ENCODE peak calls at places on chromosomes 16 and 17, in four cellular contexts. S is fibroblast of lung; O is GM12878; I is CD4-positive, CD25-positive, alpha-beta regulatory T cell. D is an unnamed sample.

GRCh38 chr17:8791910-8792270 is 7.3 kb downstream of the MFSD6L start:
- DNase-seq in S (peak; percentile 86), O (no peak), I (no peak), D (no peak)

GRCh38 chr17:47987240-47987835 is 16.4 kb downstream of the CDK5RAP3 start:
- DNase-seq in S (peak; percentile 64), O (no peak), I (no peak), D (no peak)

GRCh38 chr17:14670861-14671260 is 370.0 kb downstream of the HS3ST3B1 start:
- DNase-seq in S (no peak), O (no peak), I (no peak), D (no peak)

GRCh38 chr17:74158761-74159160 is 44.7 kb upstream of the RPL38 start:
- DNase-seq in S (no peak), O (no peak), I (no peak), D (no peak)

GRCh38 chr17:72915631-72916081 is 176.8 kb downstream of the SLC39A11 start:
- DNase-seq in S (no peak), O (no peak), I (no peak), D (no peak)

GRCh38 chr16:47834485-47835024 is 321.2 kb downstream of the ABCC12 start:
- DNase-seq in S (no peak), O (no peak), I (no peak), D (no peak)

GRCh38 chr17:50533185-50533584 is 650 bp downstream of the EPN3 start:
- DNase-seq in S (no peak), O (no peak), I (no peak), D (no peak)

GRCh38 chr16:86046026-86046713 is 147.2 kb downstream of the IRF8 start:
- DNase-seq in S (no peak), O (no peak), I (no peak), D (no peak)

DNA sequence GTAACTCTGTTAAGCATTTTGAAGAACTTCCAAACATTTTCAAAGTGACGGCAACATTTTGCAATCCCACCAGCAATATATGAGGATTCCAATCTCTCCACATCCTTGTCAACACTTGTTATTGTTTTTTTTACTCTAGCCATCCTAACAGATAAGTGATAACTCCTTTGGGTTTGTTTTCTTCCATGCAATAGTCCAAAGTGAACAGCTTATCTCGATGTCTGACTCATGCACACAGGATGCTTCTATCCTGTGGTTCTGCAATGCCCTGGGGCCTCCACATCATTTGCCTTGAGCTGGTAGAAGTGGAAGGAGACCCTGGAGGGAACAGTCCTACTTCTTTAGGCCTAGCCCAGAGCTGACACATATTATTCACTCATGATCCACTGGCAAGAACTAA is 13.0 kb downstream of the TLE7 start:
- DNase-seq in S (no peak), O (no peak), I (no peak), D (no peak)
- H3K27me3 ChIP-seq in S (peaks cover 7% of the 10 kb centered on the region), O (no peaks in the 10 kb centered on the region), I (peaks cover 11% of the 10 kb centered on the region), D (peaks cover 3% of the 10 kb centered on the region)

GRCh38 chr16:72836985-72837384 is 210.9 kb downstream of the ZFHX3 start:
- DNase-seq in S (no peak), O (no peak), I (no peak), D (no peak)

GRCh38 chr16:72844225-72844920 is 203.6 kb downstream of the ZFHX3 start:
- DNase-seq in S (peak; percentile 35), O (peak; percentile 11), I (no peak), D (no peak)

GRCh38 chr16:72838999-72839398 is 208.9 kb downstream of the ZFHX3 start:
- DNase-seq in S (no peak), O (no peak), I (no peak), D (no peak)

GRCh38 chr16:72837846-72838661 is 209.9 kb downstream of the ZFHX3 start:
- DNase-seq in S (peak; percentile 44), O (no peak), I (no peak), D (no peak)

DNA sequence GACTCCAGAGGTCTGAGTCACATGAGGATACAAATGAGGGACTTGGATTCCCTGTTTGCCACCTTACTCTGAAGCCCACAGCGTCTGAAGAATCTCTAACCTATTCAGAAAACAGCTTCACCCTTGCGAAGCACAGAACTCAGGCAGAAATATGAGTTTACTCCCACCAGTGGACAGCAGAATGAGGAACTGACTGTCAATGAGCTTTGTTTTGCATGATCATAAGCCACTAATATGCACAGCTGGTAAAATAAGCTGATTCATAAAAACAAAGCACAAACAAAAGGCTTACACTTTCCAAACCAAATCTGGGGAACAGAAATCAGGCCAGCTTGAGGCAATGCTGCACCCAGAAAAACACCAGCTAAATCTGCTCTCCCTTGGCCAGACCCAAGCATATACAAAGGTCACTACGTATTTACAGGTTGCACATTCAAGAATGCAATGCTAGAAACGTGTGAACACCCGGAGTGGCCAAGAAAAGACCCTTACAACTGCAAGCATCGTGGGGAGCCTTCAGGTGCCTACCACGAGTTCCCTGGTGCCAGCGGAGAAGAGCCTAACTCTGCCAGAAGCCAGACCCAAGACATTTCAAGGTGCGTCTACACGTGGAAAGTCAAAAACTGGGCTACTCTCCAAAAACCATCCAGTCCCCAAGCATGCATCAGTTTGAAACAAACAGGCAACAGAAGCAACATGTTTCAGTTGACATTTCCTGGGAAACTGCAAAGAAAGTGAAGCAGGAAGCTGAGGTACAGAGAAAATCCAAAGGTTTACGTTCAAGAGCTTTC is 207.1 kb downstream of the ZFHX3 start:
- DNase-seq in S (no peak), O (no peak), I (no peak), D (no peak)
- H3K4me3 ChIP-seq in S (no peak overlapping the region), O (no peak overlapping the region), I (no peak overlapping the region), D (no peak overlapping the region)

GRCh38 chr16:2029350-2029749 is 2.6 kb downstream of the NHERF2 start:
- DNase-seq in S (no peak), O (no peak), I (no peak), D (no peak)

GRCh38 chr16:2033057-2033911 is 6.6 kb downstream of the NHERF2 start:
- DNase-seq in S (peak; percentile 75), O (no peak), I (no peak), D (no peak)

GRCh38 chr16:2030036-2030435 is 3.3 kb downstream of the NHERF2 start:
- DNase-seq in S (no peak), O (no peak), I (no peak), D (no peak)

GRCh38 chr16:2032285-2033056 is 5.8 kb downstream of the NHERF2 start:
- DNase-seq in S (peak; percentile 56), O (no peak), I (no peak), D (no peak)

DNA sequence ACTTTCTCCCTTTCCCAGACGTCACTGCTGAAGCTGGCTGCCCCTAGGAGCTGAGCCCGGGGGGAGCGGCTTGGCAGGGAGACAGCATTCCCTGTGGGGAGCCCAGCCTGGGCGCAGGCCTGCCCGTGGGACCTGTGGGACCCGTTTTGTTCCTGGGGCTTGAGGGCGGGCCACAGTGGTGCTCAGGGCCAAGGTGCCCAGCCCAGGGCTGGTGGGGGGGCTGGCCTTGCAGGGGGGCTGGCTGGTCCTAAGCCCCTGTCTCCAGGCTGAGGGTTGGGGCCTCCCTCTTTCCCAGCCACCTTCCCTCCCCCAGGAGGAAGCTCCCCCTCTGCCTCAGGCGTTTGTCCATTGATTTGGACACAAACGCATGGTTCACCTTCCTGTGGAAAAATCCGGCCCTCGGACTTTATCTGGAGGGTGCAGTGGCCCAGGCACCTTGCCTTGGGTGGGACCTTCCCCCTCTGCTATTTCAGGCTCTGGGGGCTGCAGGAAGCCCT is 4.4 kb downstream of the NHERF2 start:
- DNase-seq in S (no peak), O (no peak), I (no peak), D (no peak)
- H3K27me3 ChIP-seq in S (no peaks in the 10 kb centered on the region), O (peaks cover 10% of the 10 kb centered on the region), I (no peaks in the 10 kb centered on the region), D (peaks cover 9% of the 10 kb centered on the region)

DNA sequence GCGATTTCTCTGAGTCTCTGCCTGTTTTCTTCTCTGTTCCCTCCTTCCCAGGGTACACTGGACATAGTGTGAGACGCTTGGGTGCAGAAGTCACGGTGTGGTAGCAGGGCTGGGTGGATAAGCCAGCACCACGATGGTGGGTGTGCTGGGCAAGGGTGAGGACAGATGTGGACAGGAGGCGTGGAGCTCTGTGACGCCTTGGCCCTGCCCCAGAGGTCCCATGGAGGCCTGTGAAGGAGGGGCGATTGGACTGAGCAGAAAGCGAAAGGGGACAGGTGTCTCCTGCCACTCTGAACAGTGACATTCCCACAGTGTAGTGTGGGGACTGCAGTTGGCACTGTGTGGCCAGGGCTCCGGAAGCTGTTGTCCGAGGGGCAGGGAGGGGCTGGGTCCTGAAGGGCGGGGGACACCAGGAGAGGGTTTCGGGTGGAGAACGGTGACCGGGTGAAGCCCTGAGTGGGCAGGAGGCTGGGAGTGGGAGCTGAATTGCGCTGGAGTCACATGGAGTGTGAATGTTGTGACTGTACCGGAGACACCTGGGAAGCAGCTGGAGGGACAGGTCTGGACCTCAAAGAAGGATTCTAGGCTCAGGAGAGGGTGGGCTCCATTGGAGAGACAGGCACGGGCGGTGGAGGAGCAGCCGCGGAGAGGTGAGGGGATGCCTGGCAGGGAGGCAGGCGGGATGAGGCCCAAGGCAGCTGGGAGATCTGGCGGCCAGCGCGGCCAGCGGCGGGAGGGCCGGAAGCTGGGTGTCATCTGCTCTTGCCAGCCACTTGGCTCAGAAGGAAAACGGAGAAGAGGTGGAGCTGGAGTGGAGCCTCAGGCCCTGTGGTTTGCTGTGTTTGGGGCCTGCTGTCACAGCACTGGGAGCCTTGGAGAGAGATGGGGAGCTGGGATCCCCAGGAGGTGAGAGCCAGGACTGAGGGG is 7.5 kb downstream of the TBC1D24 start:
- DNase-seq in S (peak; percentile 53), O (no peak), I (no peak), D (no peak)
- H3K4me3 ChIP-seq in S (peak overlapping the region; percentile 47), O (no peak overlapping the region), I (no peak overlapping the region), D (no peak overlapping the region)

DNA sequence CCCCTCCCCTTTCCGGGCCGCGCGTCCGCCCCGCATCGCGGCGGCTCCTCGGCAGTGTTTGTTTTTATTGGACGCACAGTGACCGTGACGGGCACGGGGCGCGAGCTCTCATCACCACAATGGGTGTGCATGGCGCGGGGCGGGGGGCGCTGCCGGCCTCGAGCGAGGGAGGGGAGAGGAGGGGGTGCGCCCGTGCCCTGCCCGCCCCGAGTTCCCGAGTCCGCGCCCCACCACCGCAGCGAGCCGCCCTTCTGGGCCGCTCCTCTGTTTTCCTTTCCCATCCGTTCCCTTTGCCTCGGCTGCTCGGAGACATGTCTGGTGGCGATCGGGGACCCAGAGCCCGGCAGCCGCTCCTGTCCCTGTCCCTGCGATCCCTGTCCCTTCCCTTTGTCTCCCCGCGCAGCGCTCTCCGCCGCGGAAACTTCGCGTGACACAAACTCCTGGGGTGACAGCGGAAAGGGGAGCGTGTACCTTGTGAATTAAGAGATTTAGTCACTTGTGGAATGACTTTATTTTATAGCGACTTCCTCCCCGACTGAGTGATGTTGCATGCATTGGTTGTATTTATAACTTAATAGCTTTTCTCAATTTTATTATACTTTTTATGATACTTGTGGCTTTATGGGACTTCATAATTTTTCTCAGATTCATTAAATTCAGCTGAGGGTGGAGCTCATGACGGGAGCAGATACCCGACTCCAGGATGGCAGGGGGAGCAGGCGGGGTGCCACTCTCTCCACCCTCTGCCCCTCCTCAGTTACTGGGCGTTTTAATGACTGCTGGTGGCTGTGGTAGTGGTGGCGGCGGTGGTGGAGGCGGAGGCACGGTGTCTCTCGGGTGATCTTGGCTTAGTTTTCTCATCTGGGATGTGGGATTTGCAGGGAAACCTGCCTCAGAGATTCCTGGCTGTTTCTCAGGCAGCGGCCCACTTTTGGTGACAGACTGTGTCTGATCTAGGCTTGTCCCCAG is 40.8 kb downstream of the MRM1 start:
- DNase-seq in S (no peak), O (no peak), I (no peak), D (no peak)
- H3K27me3 ChIP-seq in S (peaks cover 52% of the 10 kb centered on the region), O (peaks cover 10% of the 10 kb centered on the region), I (peaks cover 31% of the 10 kb centered on the region), D (peaks cover 7% of the 10 kb centered on the region)

DNA sequence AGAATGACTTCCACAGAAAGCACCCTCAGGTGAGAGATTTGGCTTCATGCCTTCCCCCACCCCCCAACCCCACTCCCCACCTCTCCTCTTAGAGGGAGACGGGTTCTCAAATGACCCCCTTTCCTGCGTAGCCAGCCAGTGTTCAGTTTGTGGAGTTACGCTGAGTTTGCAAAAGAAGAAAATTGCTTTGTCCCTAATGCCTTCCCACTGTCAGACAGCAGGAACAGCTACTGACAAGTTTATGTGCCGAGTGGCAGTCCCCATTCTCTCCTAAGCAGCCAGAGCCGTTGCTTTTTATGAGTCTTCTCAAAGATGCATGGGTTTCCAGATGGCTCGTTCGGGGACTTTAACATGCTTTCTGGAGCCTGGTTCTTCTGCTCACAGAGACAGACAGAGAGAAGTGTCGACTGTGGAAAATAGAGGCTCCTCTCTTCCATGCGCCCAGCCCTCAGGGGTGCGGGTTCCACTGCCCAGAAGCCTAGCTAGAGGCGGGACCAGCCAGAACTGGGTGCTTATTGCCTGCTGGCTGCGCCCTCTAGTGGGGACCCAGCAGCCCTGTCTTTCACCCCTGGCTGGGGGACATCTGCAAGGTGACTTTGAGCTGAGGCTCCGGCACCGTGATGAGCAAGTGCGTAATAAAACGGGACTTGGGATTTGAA is 73.4 kb downstream of the CCDC182 start:
- DNase-seq in S (peak; percentile 68), O (no peak), I (peak; percentile 29), D (peak; percentile 36)
- H3K4me3 ChIP-seq in S (no peak overlapping the region), O (no peak overlapping the region), I (no peak overlapping the region), D (no peak overlapping the region)

D was measured in GM06990.